ENCODE peak calls at places on chromosomes 12 and 14, in ten cellular contexts. Z is kidney; U is left ventricle myocardium inferior; G is body of pancreas; X is astrocyte of the spinal cord; Y is naive thymus-derived CD4-positive, alpha-beta T cell; S is effector memory CD4-positive, alpha-beta T cell; V is thyroid gland; D is NT2/D1; A is cardiac muscle cell. Q is an unnamed sample.

GRCh38 chr14:73789996-73790581 is 61.5 kb upstream of the PTGR2 start:
- DNase-seq in D (no peak), Z (no peak), X (peak), V (peak), G (peak), Y (no peak), S (no peak), U (peak), A (peak), Q (no peak)

GRCh38 chr14:83044001-83044400 is 1510.3 kb upstream of the SEL1L start:
- DNase-seq in D (no peak), S (no peak), U (no peak), Y (no peak), A (no peak), G (no peak), V (no peak), X (no peak), Z (no peak), Q (no peak)

GRCh38 chr14:59363545-59364226 is 101.5 kb downstream of the GPR135 start:
- DNase-seq in Z (no peak), U (no peak), Y (no peak), S (no peak), G (no peak), V (no peak), D (no peak), A (no peak), X (peak), Q (no peak)

GRCh38 chr14:83163016-83163415 is 1629.4 kb upstream of the SEL1L start:
- DNase-seq in V (no peak), Z (no peak), X (no peak), A (no peak), G (no peak), D (no peak), S (no peak), Y (no peak), U (no peak), Q (no peak)

GRCh38 chr12:11716794-11717532 is 67.5 kb downstream of the ETV6 start:
- DNase-seq in Y (no peak), V (no peak), A (no peak), X (peak), Z (no peak), G (no peak), D (no peak), S (no peak), U (no peak), Q (no peak)

GRCh38 chr12:67034110-67034879 is 234.9 kb upstream of the CAND1 start:
- DNase-seq in A (peak), U (no peak), V (no peak), S (no peak), Y (no peak), G (no peak), X (peak), Z (no peak), D (no peak), Q (no peak)

GRCh38 chr14:58866386-58866785 is 228.6 kb downstream of the DACT1 start:
- DNase-seq in X (no peak), Z (no peak), U (no peak), Y (no peak), A (peak), D (no peak), S (no peak), V (no peak), G (no peak), Q (no peak)

GRCh38 chr12:47995976-47996375 is 8.3 kb downstream of the COL2A1 start:
- DNase-seq in D (no peak), G (peak), V (no peak), S (no peak), Y (no peak), Z (peak), X (peak), A (peak), U (no peak), Q (no peak)

GRCh38 chr14:89357655-89358297 is 59.3 kb downstream of the FOXN3 start:
- DNase-seq in V (no peak), X (no peak), Y (no peak), U (no peak), S (no peak), A (no peak), Z (no peak), D (no peak), G (no peak), Q (no peak)
- H3K4me3 ChIP-seq in V (no peak), X (no peak), Y (no peak), U (no peak), S (no peak), A (no peak), Z (no peak), D (no peak), G (no peak), Q (no peak)

GRCh38 chr12:21697829-21698630 is 40.4 kb upstream of the LDHB start:
- DNase-seq in D (peak), S (no peak), V (no peak), U (no peak), Z (no peak), X (peak), A (peak), G (peak), Y (no peak), Q (no peak)
- H3K4me3 ChIP-seq in D (no peak), S (no peak), V (no peak), U (peak), Z (no peak), X (no peak), A (no peak), G (no peak), Y (no peak), Q (peak)

DNA sequence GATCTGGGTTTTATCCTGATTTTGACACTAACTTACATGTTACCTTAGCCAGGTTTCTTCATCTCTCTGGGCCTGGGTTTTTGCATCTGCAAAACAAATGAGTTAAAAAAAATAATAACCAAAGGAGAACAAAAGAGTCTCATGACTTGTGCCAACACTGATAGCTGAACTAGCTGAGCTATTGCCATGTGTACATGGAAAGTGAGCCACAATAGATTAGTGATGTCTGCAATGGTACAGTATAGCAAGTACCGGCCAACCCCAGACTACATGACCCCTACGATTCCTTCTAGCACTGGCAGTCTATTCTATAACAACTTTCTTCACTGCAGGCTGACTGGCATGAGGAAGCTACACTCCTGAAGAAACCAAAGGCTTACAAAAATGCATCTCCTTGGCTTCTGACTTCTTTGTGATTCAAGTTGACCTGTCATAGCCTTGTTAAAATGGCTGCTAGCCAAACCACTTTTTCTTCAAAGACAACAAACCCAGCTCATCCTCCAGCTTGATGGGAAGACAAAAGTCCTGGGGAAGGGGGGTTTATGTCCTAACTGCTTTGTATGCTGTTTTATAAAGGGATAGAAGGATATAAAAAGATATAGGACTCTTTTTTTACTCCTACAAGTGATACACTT is 123.7 kb downstream of the DAD1 start:
- DNase-seq in Z (no peak), S (no peak), V (no peak), X (peak), G (no peak), A (no peak), D (no peak), Y (no peak), U (no peak), Q (no peak)
- H3K4me3 ChIP-seq in Z (no peak), S (no peak), V (no peak), X (no peak), G (no peak), A (no peak), D (no peak), Y (no peak), U (no peak), Q (no peak)

DNA sequence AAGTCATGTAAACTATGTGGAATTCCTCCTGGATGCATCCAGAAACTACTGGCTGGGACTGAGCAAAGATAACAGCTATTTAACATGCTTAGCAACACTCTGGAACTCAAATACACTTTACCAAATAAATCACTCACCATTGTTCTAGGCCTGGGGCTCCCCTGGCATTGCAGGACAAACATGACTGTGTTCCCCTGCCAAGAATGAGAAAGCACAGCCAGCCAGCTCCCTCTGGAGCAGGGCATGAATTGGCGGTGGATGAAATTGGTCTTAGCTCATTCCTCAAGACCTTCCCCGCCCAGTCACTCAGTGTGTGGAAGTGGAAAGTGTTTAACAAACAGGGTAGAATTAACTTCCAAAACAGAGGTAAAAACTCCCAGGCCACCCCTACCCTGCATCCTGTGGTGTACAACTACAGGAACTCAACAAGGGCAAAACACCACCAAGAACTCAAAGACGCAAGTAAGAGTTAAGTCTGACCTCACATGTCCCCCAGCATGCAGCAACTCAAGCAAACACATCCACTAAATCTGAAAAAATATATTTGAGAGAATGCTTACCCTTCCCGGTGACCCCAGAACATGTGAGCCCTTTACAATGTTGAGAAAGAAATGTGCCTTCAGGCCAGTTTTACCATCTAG is 58.4 kb upstream of the BDKRB2 start:
- DNase-seq in X (peak), Y (no peak), V (peak), D (no peak), U (no peak), A (peak), G (peak), Z (peak), S (no peak), Q (peak)
- H3K4me3 ChIP-seq in X (no peak), Y (no peak), V (no peak), D (no peak), U (no peak), A (no peak), G (no peak), Z (no peak), S (no peak), Q (no peak)

GRCh38 chr12:98519257-98519907 is 4.0 kb downstream of the TMPO start:
- DNase-seq in Z (no peak), V (no peak), Y (no peak), D (no peak), A (no peak), U (no peak), X (no peak), S (no peak), G (no peak), Q (no peak)
- H3K4me3 ChIP-seq in Z (no peak), V (no peak), Y (peak), D (no peak), A (no peak), U (no peak), X (no peak), S (peak), G (no peak), Q (no peak)

DNA sequence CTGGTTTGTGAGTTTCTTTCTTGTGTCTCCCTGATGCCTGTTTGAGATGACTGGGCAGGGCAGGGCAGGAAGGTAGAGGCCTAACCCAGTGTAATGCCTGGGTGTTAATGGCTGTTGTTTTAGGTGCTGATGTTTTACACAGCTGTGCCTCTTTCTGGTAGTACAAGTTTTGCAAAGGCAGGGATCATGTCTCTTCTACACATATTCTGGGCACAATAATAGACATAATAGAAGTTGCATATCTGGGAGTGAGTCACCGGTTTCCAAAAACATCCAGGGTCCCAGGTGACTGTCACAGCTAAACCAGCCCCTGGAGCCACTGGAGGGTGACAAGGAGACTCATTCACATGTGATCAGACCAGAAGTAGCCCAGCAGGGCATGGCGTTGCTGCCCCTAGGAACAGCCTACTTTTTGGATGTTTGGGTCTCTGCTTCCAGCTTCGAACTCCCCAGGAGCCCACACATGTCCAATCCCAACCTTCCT is 18.1 kb downstream of the TPCN1 start:
- DNase-seq in V (peak), D (no peak), G (no peak), A (no peak), X (no peak), S (no peak), Z (peak), Y (no peak), U (no peak), Q (no peak)
- H3K4me3 ChIP-seq in V (no peak), D (no peak), G (no peak), A (no peak), X (no peak), S (no peak), Z (no peak), Y (no peak), U (no peak), Q (no peak)

DNA sequence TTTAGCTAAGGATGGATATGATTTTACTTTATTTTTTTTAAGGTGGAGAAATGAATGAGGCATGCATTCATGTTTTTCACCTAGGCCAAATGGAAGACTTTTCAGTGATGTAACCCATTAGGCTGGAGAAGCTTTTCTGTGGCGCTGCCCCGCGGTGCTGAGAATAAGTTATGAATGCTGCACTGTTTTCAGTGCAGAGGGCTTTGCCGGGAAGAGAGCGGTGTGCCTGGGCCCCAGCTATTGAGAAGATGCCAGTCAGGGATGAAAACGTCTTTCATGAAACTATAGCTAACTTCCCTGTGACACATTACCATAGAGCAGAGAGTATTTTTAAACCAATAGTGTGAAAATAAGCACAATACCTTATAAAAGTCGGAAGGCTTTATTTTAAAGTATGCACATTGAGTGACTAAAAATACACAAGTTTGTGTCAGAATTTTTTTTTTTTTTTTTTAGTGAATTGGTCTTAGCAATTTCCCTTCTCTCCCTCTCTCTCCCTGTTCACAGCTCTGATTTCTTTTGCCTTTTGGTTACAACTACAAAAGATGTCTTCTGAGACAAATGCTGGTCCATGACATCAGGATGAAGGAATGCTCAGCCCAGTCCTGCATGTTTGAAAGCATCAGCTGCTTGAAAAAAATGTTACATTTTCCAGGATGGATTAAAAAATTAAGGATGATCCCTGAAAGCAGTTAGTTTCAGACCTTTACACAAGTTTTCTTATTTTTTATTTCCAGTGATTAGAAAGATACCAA is 48.3 kb downstream of the NPAS3 start:
- DNase-seq in G (no peak), S (no peak), X (peak), Y (no peak), U (peak), D (peak), Z (no peak), V (no peak), A (peak), Q (no peak)
- H3K4me3 ChIP-seq in G (no peak), S (no peak), X (no peak), Y (no peak), U (no peak), D (no peak), Z (no peak), V (no peak), A (no peak), Q (no peak)

GRCh38 chr14:70663707-70664179 is 22.0 kb downstream of the TTC9 start:
- DNase-seq in A (peak), S (no peak), D (no peak), Z (no peak), Y (no peak), X (no peak), V (no peak), G (no peak), U (no peak), Q (no peak)
- H3K4me3 ChIP-seq in A (no peak), S (no peak), D (no peak), Z (no peak), Y (no peak), X (no peak), V (no peak), G (no peak), U (no peak), Q (no peak)

GRCh38 chr14:52356025-52356424 is 41.9 kb downstream of the PTGER2 start:
- DNase-seq in Z (no peak), X (no peak), D (no peak), Y (no peak), V (no peak), S (no peak), A (no peak), U (no peak), G (no peak), Q (no peak)
- H3K4me3 ChIP-seq in Z (no peak), X (no peak), D (no peak), Y (no peak), V (no peak), S (no peak), A (no peak), U (no peak), G (no peak), Q (no peak)

GRCh38 chr12:105721051-105721825 is 390.7 kb downstream of the C12orf75 start:
- DNase-seq in Y (no peak), V (no peak), Z (no peak), U (no peak), A (no peak), S (no peak), D (peak), G (no peak), X (peak), Q (peak)
- H3K4me3 ChIP-seq in Y (no peak), V (no peak), Z (no peak), U (no peak), A (no peak), S (no peak), D (no peak), G (no peak), X (no peak), Q (no peak)

Q was measured in esophagus muscularis mucosa.